ENCODE peak calls at places on chromosomes 1 and 21, in ten cellular contexts. D, Z, M, S, B, W, P, O, F and H are unnamed samples.

GRCh38 chr1:112320035-112320429 is 76.0 kb upstream of the CTTNBP2NL start:
- DNase-seq in D (no peak), Z (no peak), M (no peak), S (no peak), B (no peak), W (no peak), P (no peak), O (no peak), F (no peak), H (no peak)

GRCh38 chr1:224497714-224498573 is 63.3 kb upstream of the WDR26 start:
- DNase-seq in D (no peak), Z (peak), M (peak), S (peak), B (no peak), W (no peak), P (no peak), O (peak), F (peak), H (peak)

GRCh38 chr1:223429313-223429731 is 36.1 kb downstream of the CCDC185 start:
- DNase-seq in D (no peak), Z (no peak), M (no peak), S (peak), B (peak), W (no peak), P (no peak), O (no peak), F (no peak), H (no peak)

GRCh38 chr1:36083635-36084501 is at the start of gene TEKT2:
- DNase-seq in D (no peak), Z (peak), M (peak), S (peak), B (no peak), W (no peak), P (peak), O (no peak), F (peak), H (peak)

GRCh38 chr1:192303029-192303428 is 13.8 kb upstream of the RGS21 start:
- DNase-seq in D (no peak), Z (peak), M (no peak), S (no peak), B (no peak), W (no peak), P (no peak), O (no peak), F (no peak), H (no peak)

GRCh38 chr21:36384885-36385232 is 333 bp upstream of the CHAF1B start:
- DNase-seq in D (no peak), Z (no peak), M (no peak), S (no peak), B (no peak), W (no peak), P (no peak), O (no peak), F (no peak), H (no peak)

GRCh38 chr1:184160236-184160635 is 108.7 kb downstream of the TSEN15 start:
- DNase-seq in D (no peak), Z (peak), M (no peak), S (no peak), B (peak), W (no peak), P (no peak), O (peak), F (peak), H (no peak)

GRCh38 chr1:30779294-30780071 is 21.9 kb upstream of the LAPTM5 start:
- DNase-seq in D (peak), Z (peak), M (peak), S (peak), B (no peak), W (no peak), P (peak), O (peak), F (peak), H (peak)